ENCODE peak calls at places on chromosome 2, in eight cellular contexts. I is GM12892, F is testis, R is K562, X is adrenal gland, Y is endothelial cell of umbilical vein, H is HCT116, K is body of pancreas. Z is an unnamed sample.

GRCh38 chr2:235515364-235515742 is 21.5 kb downstream of the AGAP1 start:
- DNase-seq in I (no peak), F (no peak), R (no peak), X (no peak), Y (no peak), H (no peak), K (no peak), Z (peak; percentile 11)

GRCh38 chr2:233990261-233990798 is 60.2 kb upstream of the SPP2 start:
- DNase-seq in I (no peak), F (no peak), R (no peak), X (no peak), Y (no peak), H (no peak), K (peak; percentile 18), Z (no peak)

GRCh38 chr2:168643979-168644378 is 158.5 kb upstream of the NOSTRIN start:
- DNase-seq in I (no peak), F (no peak), R (no peak), X (no peak), Y (no peak), H (no peak), K (no peak), Z (no peak)

GRCh38 chr2:217289909-217290283 is 430.0 kb upstream of the TNP1 start:
- DNase-seq in I (no peak), F (no peak), R (no peak), X (peak; percentile 34), Y (no peak), H (no peak), K (peak; percentile 17), Z (no peak)

GRCh38 chr2:101415220-101415619 is 27.9 kb upstream of the CREG2 start:
- DNase-seq in I (no peak), F (no peak), R (no peak), X (no peak), Y (no peak), H (no peak), K (no peak), Z (no peak)

GRCh38 chr2:171530378-171530777 is 8.1 kb downstream of the CYBRD1 start:
- DNase-seq in I (no peak), F (no peak), R (no peak), X (no peak), Y (no peak), H (no peak), K (no peak), Z (no peak)

GRCh38 chr2:210169871-210170441 is 1.3 kb downstream of the KANSL1L start:
- DNase-seq in I (no peak), F (no peak), R (no peak), X (peak; percentile 8), Y (peak; percentile 71), H (no peak), K (no peak), Z (no peak)

GRCh38 chr2:42072349-42073118 is 24.7 kb downstream of the PKDCC start:
- DNase-seq in I (no peak), F (peak; percentile 66), R (no peak), X (no peak), Y (no peak), H (no peak), K (no peak), Z (peak; percentile 67)

GRCh38 chr2:162840598-162841246 is 2.2 kb upstream of the KCNH7 start:
- DNase-seq in I (no peak), F (peak; percentile 77), R (peak; percentile 28), X (peak; percentile 72), Y (peak; percentile 62), H (peak; percentile 18), K (peak; percentile 75), Z (no peak)

GRCh38 chr2:190343500-190344274 is at the start of gene INPP1:
- DNase-seq in I (peak; percentile 46), F (peak; percentile 70), R (no peak), X (peak; percentile 84), Y (peak; percentile 79), H (no peak), K (peak; percentile 67), Z (peak; percentile 92)
- TF ChIP-seq POLR2A in I (peak; percentile 49), F (no peak), R (no peak), X (peak; percentile 33), Y (peak; percentile 63), H (peak; percentile 29), K (peak; percentile 66), Z (no peak)

GRCh38 chr2:238287702-238288649 is at the start of gene PER2:
- DNase-seq in I (peak; percentile 52), F (peak; percentile 63), R (peak; percentile 45), X (peak; percentile 69), Y (peak; percentile 65), H (peak; percentile 43), K (peak; percentile 85), Z (peak; percentile 94)
- TF ChIP-seq POLR2A in I (no peak), F (no peak), R (no peak), X (no peak), Y (no peak), H (no peak), K (peak; percentile 87), Z (no peak)

GRCh38 chr2:96924775-96925747 is 55.2 kb upstream of the SEMA4C start:
- DNase-seq in I (no peak), F (no peak), R (no peak), X (no peak), Y (no peak), H (no peak), K (no peak), Z (no peak)
- TF ChIP-seq POLR2A in I (no peak), F (no peak), R (no peak), X (no peak), Y (no peak), H (no peak), K (no peak), Z (no peak)

GRCh38 chr2:75645643-75646042 is 940 bp upstream of the MRPL19 start:
- DNase-seq in I (no peak), F (no peak), R (no peak), X (no peak), Y (no peak), H (no peak), K (no peak), Z (peak; percentile 75)

GRCh38 chr2:75647771-75648170 is 1.2 kb downstream of the MRPL19 start:
- DNase-seq in I (no peak), F (no peak), R (no peak), X (no peak), Y (no peak), H (no peak), K (no peak), Z (no peak)

GRCh38 chr2:75643980-75644379 is 2.6 kb upstream of the MRPL19 start:
- DNase-seq in I (no peak), F (no peak), R (no peak), X (no peak), Y (no peak), H (no peak), K (no peak), Z (no peak)

GRCh38 chr2:75646090-75646582 is 447 bp upstream of the MRPL19 start:
- DNase-seq in I (no peak), F (no peak), R (no peak), X (no peak), Y (no peak), H (no peak), K (no peak), Z (no peak)

DNA sequence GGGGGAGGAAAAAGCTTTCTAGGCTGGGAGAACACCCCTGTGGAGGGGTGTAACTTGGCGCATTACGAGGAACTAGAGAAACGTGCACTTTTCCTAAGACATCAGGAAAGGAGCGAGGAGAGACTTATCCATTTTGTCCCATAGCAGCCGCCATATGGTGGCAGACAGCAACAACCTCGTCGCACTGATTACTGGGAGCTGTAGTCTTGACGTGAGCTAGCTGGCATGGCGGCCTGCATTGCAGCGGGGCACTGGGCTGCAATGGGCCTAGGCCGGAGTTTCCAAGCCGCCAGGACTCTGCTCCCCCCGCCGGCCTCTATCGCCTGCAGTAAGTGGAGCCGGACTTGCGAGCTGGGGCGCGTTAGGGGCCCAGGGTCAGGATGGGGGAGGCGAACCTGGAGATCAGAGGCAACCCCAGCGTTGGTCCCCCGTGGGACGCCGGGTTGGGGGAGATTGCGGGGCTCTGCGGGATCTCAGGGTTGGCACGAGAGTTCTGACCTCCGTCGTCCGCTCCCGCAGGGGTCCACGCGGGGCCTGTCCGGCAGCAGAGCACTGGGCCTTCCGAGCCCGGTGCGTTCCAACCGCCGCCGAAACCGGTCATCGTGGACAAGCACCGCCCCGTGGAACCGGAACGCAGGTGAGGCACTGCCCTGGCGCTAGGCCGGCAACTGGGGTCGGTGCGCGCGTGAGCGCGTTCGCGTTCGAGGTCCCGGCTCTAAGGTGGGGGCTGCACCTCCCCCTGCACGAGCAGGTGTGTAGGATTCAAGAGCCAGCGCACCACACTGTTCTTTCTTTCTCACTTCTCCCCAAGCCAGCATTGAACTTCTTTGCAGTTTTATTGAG is at the start of gene MRPL19:
- DNase-seq in I (peak; percentile 76), F (peak; percentile 97), R (peak; percentile 74), X (peak; percentile 90), Y (peak; percentile 93), H (peak; percentile 87), K (peak; percentile 91), Z (peak; percentile 93)
- TF ChIP-seq POLR2A in I (peak; percentile 65), F (no peak), R (peak; percentile 82), X (no peak), Y (peak; percentile 68), H (no peak), K (peak; percentile 61), Z (no peak)

GRCh38 chr2:218710687-218711549 is at the start of gene TTLL4:
- DNase-seq in I (peak; percentile 91), F (peak; percentile 99), R (peak; percentile 98), X (peak; percentile 99), Y (peak; percentile 95), H (peak; percentile 87), K (peak; percentile 98), Z (peak; percentile 100)
- TF ChIP-seq POLR2A in I (peak; percentile 72), F (no peak), R (peak; percentile 79), X (peak; percentile 24), Y (peak; percentile 84), H (peak; percentile 65), K (peak; percentile 78), Z (peak; percentile 33)

GRCh38 chr2:219452361-219453317 is 18.0 kb downstream of the SPEG start:
- DNase-seq in I (no peak), F (no peak), R (peak; percentile 33), X (no peak), Y (no peak), H (peak; percentile 71), K (no peak), Z (no peak)
- TF ChIP-seq POLR2A in I (no peak), F (no peak), R (no peak), X (no peak), Y (no peak), H (no peak), K (no peak), Z (no peak)

Z was measured in spleen.